ENCODE peak calls at places on chromosomes 16 and 17, in four cellular contexts. F is left lung, D is ELF-1, E is cardiac muscle cell. U is an unnamed sample.

GRCh38 chr17:43936434-43936833 is 5.8 kb downstream of the PPY start:
- DNase-seq in F (no peak), D (no peak), E (no peak), U (no peak)

GRCh38 chr17:78046923-78047322 is 81.6 kb downstream of the TMC6 start:
- DNase-seq in F (no peak), D (no peak), E (peak), U (no peak)

GRCh38 chr17:10060526-10060925 is 137.9 kb downstream of the GAS7 start:
- DNase-seq in F (no peak), D (no peak), E (no peak), U (no peak)

GRCh38 chr17:77119668-77120301 is 21.0 kb upstream of the SEC14L1 start:
- DNase-seq in F (no peak), D (peak), E (no peak), U (no peak)

GRCh38 chr16:24771132-24771778 is 41.8 kb downstream of the TNRC6A start:
- DNase-seq in F (no peak), D (no peak), E (peak), U (no peak)

GRCh38 chr17:75909812-75910274 is 5.2 kb upstream of the MRPL38 start:
- DNase-seq in F (no peak), D (no peak), E (no peak), U (peak)

GRCh38 chr16:55326261-55326802 is 2.3 kb downstream of the IRX6 start:
- DNase-seq in F (no peak), D (no peak), E (no peak), U (no peak)

GRCh38 chr17:50257574-50258224 is 16.6 kb upstream of the TMEM92 start:
- DNase-seq in F (no peak), D (no peak), E (no peak), U (no peak)

GRCh38 chr17:5499790-5500189 is 13.4 kb downstream of the MIS12 start:
- DNase-seq in F (no peak), D (peak), E (no peak), U (no peak)

GRCh38 chr17:2545393-2545792 is 33.7 kb upstream of the METTL16 start:
- DNase-seq in F (peak), D (no peak), E (no peak), U (no peak)

GRCh38 chr17:76121932-76122383 is 18.4 kb upstream of the EXOC7 start:
- DNase-seq in F (no peak), D (peak), E (peak), U (no peak)

GRCh38 chr17:50129946-50130777 is at the start of gene SAMD14:
- DNase-seq in F (no peak), D (peak), E (no peak), U (no peak)

GRCh38 chr16:35011-35775 is 18.2 kb downstream of the POLR3K start:
- DNase-seq in F (no peak), D (peak), E (no peak), U (no peak)

GRCh38 chr17:4788159-4788806 is 481 bp upstream of the GLTPD2 start:
- DNase-seq in F (no peak), D (no peak), E (peak), U (peak)

GRCh38 chr16:967077-967541 is 3.7 kb downstream of the LMF1 start:
- DNase-seq in F (no peak), D (no peak), E (no peak), U (no peak)

GRCh38 chr17:8041249-8041928 is 2.5 kb downstream of the ALOX15B start:
- DNase-seq in F (no peak), D (peak), E (peak), U (no peak)

GRCh38 chr17:49390548-49391324 is 23.9 kb downstream of the PHB1 start:
- DNase-seq in F (peak), D (no peak), E (no peak), U (no peak)

GRCh38 chr17:77312786-77313599 is 172.2 kb downstream of the SEC14L1 start:
- DNase-seq in F (no peak), D (peak), E (peak), U (no peak)

GRCh38 chr17:79887451-79887991 is 48.3 kb upstream of the CBX4 start:
- DNase-seq in F (no peak), D (no peak), E (no peak), U (no peak)

GRCh38 chr16:49755291-49755611 is 100.7 kb downstream of the ZNF423 start:
- DNase-seq in F (no peak), D (peak), E (peak), U (no peak)

GRCh38 chr16:50273888-50274770 is 7.8 kb downstream of the ADCY7 start:
- DNase-seq in F (peak), D (no peak), E (no peak), U (no peak)

GRCh38 chr17:57548421-57549385 is 196.4 kb downstream of the CCDC182 start:
- DNase-seq in F (no peak), D (no peak), E (peak), U (no peak)

GRCh38 chr17:17628388-17629008 is 37.0 kb upstream of the PEMT start:
- DNase-seq in F (no peak), D (peak), E (no peak), U (no peak)

GRCh38 chr16:17602678-17603077 is 131.9 kb upstream of the XYLT1 start:
- DNase-seq in F (no peak), D (no peak), E (no peak), U (no peak)

GRCh38 chr17:69525920-69526841 is 111.7 kb downstream of the MAP2K6 start:
- DNase-seq in F (no peak), D (peak), E (peak), U (peak)

GRCh38 chr16:11572301-11572995 is 14.3 kb downstream of the LITAF start:
- DNase-seq in F (no peak), D (no peak), E (no peak), U (no peak)

GRCh38 chr17:83199500-83200201 is 120.2 kb downstream of the METRNL start:
- DNase-seq in F (peak), D (no peak), E (no peak), U (no peak)

GRCh38 chr16:56632160-56632847 is at the start of gene MT1M:
- DNase-seq in F (no peak), D (no peak), E (peak), U (no peak)

GRCh38 chr17:8173056-8173870 is 2.9 kb downstream of the TMEM107 start:
- DNase-seq in F (peak), D (peak), E (peak), U (peak)